ENCODE peak calls at places on chromosomes 4 and X, in nine cellular contexts. E, V, L, X, I, D, Z, W and H are unnamed samples.

GRCh38 chr4:97987019-97987648 is 156.1 kb downstream of the STPG2 start:
- DNase-seq in X (no peak), W (no peak), I (peak; percentile 44), D (peak; percentile 65), Z (no peak), E (no peak), L (peak; percentile 17), V (peak; percentile 49), H (peak; percentile 56)

GRCh38 chr4:18568600-18568999 is 547.0 kb upstream of the LCORL start:
- DNase-seq in X (no peak), E (no peak), Z (no peak), W (no peak), D (no peak), V (no peak), I (no peak), L (peak; percentile 6), H (no peak)

GRCh38 chr4:84892950-84893349 is 73.5 kb downstream of the WDFY3 start:
- DNase-seq in X (no peak), L (no peak), Z (no peak), V (no peak), W (no peak), D (no peak), E (no peak), I (no peak), H (no peak)

GRCh38 chr4:121239951-121240350 is 75.8 kb upstream of the TNIP3 start:
- DNase-seq in L (no peak), D (no peak), I (no peak), X (no peak), Z (no peak), V (no peak), E (no peak), W (no peak), H (no peak)

GRCh38 chrX:53239474-53239873 is 14.5 kb upstream of the KDM5C start:
- DNase-seq in L (no peak), I (no peak), D (no peak), V (peak; percentile 2), E (no peak), X (no peak), W (no peak), Z (no peak), H (no peak)

GRCh38 chrX:22194207-22194606 is 78.5 kb upstream of the CBLL2 start:
- DNase-seq in V (no peak), D (no peak), E (no peak), I (no peak), W (no peak), Z (no peak), L (no peak), X (no peak), H (no peak)

GRCh38 chr4:83722730-83723269 is 186.9 kb downstream of the GPAT3 start:
- DNase-seq in X (no peak), E (no peak), Z (no peak), I (no peak), V (no peak), L (no peak), W (no peak), D (no peak), H (no peak)

GRCh38 chr4:42320822-42321388 is 76.4 kb upstream of the SHISA3 start:
- DNase-seq in E (no peak), I (no peak), X (no peak), W (no peak), L (no peak), V (no peak), D (no peak), Z (no peak), H (no peak)

GRCh38 chr4:7933631-7934510 is 5.8 kb downstream of the AFAP1 start:
- DNase-seq in L (peak; percentile 47), I (no peak), Z (peak; percentile 49), D (no peak), V (peak; percentile 42), E (no peak), W (no peak), X (no peak), H (no peak)

GRCh38 chr4:127586922-127587571 is 45.7 kb upstream of the INTU start:
- DNase-seq in I (peak; percentile 38), Z (no peak), L (peak; percentile 33), V (peak; percentile 38), X (no peak), E (no peak), W (no peak), D (peak; percentile 34), H (peak; percentile 36)

GRCh38 chr4:93776386-93777080 is 52.0 kb upstream of the ATOH1 start:
- DNase-seq in D (peak; percentile 57), W (no peak), I (no peak), X (no peak), V (peak; percentile 20), Z (no peak), L (no peak), E (no peak), H (peak; percentile 58)

GRCh38 chrX:97109730-97110129 is 226.0 kb downstream of the RPA4 start:
- DNase-seq in V (no peak), L (no peak), E (no peak), I (peak; percentile 19), X (no peak), W (no peak), Z (no peak), D (no peak), H (no peak)

DNA sequence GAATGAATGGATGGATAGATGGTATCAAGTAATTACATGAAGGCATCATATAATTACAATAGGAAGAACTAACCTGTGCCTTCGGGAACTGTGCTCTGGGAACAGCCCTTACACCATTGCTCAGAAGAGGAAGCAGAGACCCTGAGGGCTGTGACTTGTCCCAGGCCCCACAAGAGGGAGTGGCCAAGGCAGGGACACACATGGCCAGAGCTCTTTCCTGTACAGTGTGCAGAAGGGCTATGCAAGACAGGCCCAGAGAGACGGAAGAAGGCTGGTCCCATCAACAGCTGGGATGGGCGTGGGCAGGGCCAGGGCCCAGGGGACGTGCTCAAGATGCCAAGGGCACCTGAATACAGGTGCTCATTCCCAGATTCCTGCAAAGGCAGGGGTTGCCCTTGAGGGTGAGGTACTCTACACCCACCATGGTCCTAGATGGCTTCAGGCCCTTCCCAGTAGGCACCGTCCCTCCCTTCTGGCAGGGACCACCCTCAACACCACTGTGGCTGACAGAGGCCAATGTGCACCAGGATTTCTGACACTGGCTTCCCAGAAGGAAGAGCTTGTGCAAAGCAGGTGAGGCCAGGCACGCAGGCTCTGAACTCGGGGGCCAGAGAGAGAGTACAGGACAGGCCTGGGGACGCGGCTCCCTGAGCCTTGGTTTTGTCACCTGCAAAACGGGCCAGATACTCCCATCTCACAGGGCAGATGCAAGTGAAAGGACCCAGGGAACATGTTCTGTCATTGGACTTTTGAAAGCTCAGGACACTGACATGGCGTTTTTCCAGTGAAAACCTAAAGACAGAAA is 1.7 kb downstream of the EVC2 start:
- DNase-seq in I (no peak), W (no peak), Z (no peak), L (no peak), X (no peak), V (no peak), D (no peak), E (no peak), H (no peak)
- H3K4me3 ChIP-seq in I (no peak overlapping the region), W (no peak overlapping the region), Z (no peak overlapping the region), L (peak overlapping the region; percentile 80), X (no peak overlapping the region), V (no peak overlapping the region), D (peak overlapping the region; percentile 2), E (no peak overlapping the region), H (no peak overlapping the region)

DNA sequence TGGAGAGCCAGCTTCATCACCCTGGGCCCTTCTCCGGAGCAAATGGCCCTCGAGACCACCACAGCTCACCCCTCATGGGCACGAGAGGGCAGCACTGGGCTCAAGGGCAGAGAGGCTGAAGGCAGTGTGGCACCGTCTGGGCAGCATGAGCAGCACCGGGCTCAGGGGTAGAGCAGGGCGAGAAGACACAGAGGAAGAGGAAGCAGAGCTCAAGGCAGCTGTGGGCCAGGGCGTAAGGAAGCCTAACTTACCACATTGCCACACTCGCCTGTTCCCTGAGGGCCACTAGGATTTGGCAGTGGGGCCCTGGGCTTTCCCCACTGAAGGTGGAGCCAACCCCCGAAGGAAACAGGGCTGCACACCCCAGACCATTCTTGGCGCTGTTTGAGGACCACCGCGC is 15.5 kb downstream of the ZNF185 start:
- DNase-seq in D (no peak), E (no peak), L (no peak), W (no peak), V (no peak), X (no peak), I (no peak), Z (no peak), H (no peak)
- TF ChIP-seq CTCF in D (no peak), E (no peak), L (no peak), W (no peak), V (no peak), X (no peak), I (peak; percentile 8), Z (no peak), H (no peak)

GRCh38 chr4:150584198-150584593 is 2.2 kb downstream of the MAB21L2 start:
- DNase-seq in Z (no peak), V (no peak), I (no peak), E (no peak), D (no peak), W (no peak), L (no peak), X (no peak), H (no peak)

GRCh38 chr4:150581611-150582010 is 340 bp upstream of the MAB21L2 start:
- DNase-seq in L (peak; percentile 44), Z (peak; percentile 97), E (no peak), I (no peak), D (peak; percentile 71), W (no peak), X (no peak), V (peak; percentile 56), H (peak; percentile 76)

GRCh38 chr4:150582101-150582565 is at the start of gene MAB21L2:
- DNase-seq in X (no peak), D (peak; percentile 20), V (no peak), Z (peak; percentile 68), E (no peak), L (no peak), I (no peak), W (no peak), H (peak; percentile 34)

GRCh38 chr4:150583287-150584197 is 1.6 kb downstream of the MAB21L2 start:
- DNase-seq in D (peak; percentile 35), Z (peak; percentile 85), E (no peak), X (peak; percentile 13), W (no peak), I (no peak), V (peak; percentile 33), L (no peak), H (peak; percentile 51)

GRCh38 chr4:150582881-150583286 is 933 bp downstream of the MAB21L2 start:
- DNase-seq in I (no peak), W (no peak), Z (peak; percentile 78), D (peak; percentile 36), E (no peak), L (no peak), V (peak; percentile 21), X (no peak), H (peak; percentile 43)
- H3K4me3 ChIP-seq in I (no peak overlapping the region), W (peak overlapping the region; percentile 32), Z (peak overlapping the region; percentile 96), D (peak overlapping the region; percentile 58), E (peak overlapping the region; percentile 0), L (peak overlapping the region; percentile 50), V (peak overlapping the region; percentile 54), X (peak overlapping the region; percentile 37), H (peak overlapping the region; percentile 57)

GRCh38 chrX:103918584-103919335 is 43.7 kb upstream of the TMSB15B start:
- DNase-seq in I (no peak), E (no peak), L (peak; percentile 51), X (peak; percentile 16), D (peak; percentile 64), V (peak; percentile 66), W (peak; percentile 12), Z (peak; percentile 85), H (peak; percentile 74)

GRCh38 chrX:103918050-103918449 is 44.4 kb upstream of the TMSB15B start:
- DNase-seq in E (no peak), V (peak; percentile 72), I (peak; percentile 50), W (peak; percentile 5), Z (peak; percentile 77), L (peak; percentile 60), D (peak; percentile 68), X (no peak), H (peak; percentile 63)

GRCh38 chrX:103913356-103914020 is 48.9 kb upstream of the TMSB15B start:
- DNase-seq in V (peak; percentile 2), Z (no peak), L (no peak), I (no peak), E (no peak), X (no peak), W (no peak), D (peak; percentile 1), H (peak; percentile 1)

GRCh38 chrX:103919336-103919682 is 43.1 kb upstream of the TMSB15B start:
- DNase-seq in E (no peak), L (peak; percentile 54), X (no peak), Z (no peak), V (peak; percentile 44), I (no peak), D (peak; percentile 43), W (peak; percentile 7), H (peak; percentile 56)
- TF ChIP-seq CTCF in E (peak; percentile 29), L (peak; percentile 58), X (no peak), Z (no peak), V (peak; percentile 42), I (peak; percentile 28), D (peak; percentile 33), W (peak; percentile 18), H (peak; percentile 44)